ENCODE peak calls at places on chromosome 11, in eight cellular contexts. H is NB4; M is endothelial cell; W is naive thymus-derived CD8-positive, alpha-beta T cell; I is osteoblast; Z is thoracic aorta; G is iPS-NIHi11; Y is IMR-90. D is an unnamed sample.

GRCh38 chr11:10751581-10751940 is 515 bp downstream of the CTR9 start:
- DNase-seq in H (no peak), M (no peak), W (peak), I (peak), Z (no peak), G (no peak), Y (no peak), D (no peak)

GRCh38 chr11:69892986-69893555 is 73.9 kb upstream of the FGF3 start:
- DNase-seq in H (no peak), M (no peak), W (no peak), I (no peak), Z (no peak), G (no peak), Y (no peak), D (no peak)

GRCh38 chr11:134110252-134110651 is 41.4 kb downstream of the JAM3 start:
- DNase-seq in H (no peak), M (no peak), W (no peak), I (no peak), Z (no peak), G (no peak), Y (no peak), D (no peak)

GRCh38 chr11:67268036-67268683 is 1.9 kb downstream of the GRK2 start:
- DNase-seq in H (peak), M (no peak), W (peak), I (peak), Z (no peak), G (no peak), Y (no peak), D (peak)

GRCh38 chr11:132623496-132623895 is 908.8 kb downstream of the OPCML start:
- DNase-seq in H (no peak), M (no peak), W (no peak), I (no peak), Z (no peak), G (no peak), Y (no peak), D (no peak)

GRCh38 chr11:122342089-122342749 is 226.2 kb upstream of the BLID start:
- DNase-seq in H (peak), M (no peak), W (no peak), I (no peak), Z (no peak), G (no peak), Y (peak), D (no peak)

GRCh38 chr11:48122246-48122645 is 94.4 kb upstream of the OR4B1 start:
- DNase-seq in H (no peak), M (no peak), W (no peak), I (no peak), Z (no peak), G (no peak), Y (no peak), D (no peak)

GRCh38 chr11:95833378-95833777 is 43.1 kb downstream of the CEP57 start:
- DNase-seq in H (no peak), M (no peak), W (no peak), I (no peak), Z (no peak), G (no peak), Y (no peak), D (no peak)

GRCh38 chr11:120775986-120776682 is 247.8 kb upstream of the TBCEL start:
- DNase-seq in H (no peak), M (no peak), W (no peak), I (no peak), Z (no peak), G (peak), Y (no peak), D (no peak)

GRCh38 chr11:31863170-31863929 is 52.2 kb upstream of the PAX6 start:
- DNase-seq in H (no peak), M (no peak), W (no peak), I (no peak), Z (no peak), G (peak), Y (no peak), D (no peak)

GRCh38 chr11:122663056-122663740 is 7.7 kb downstream of the UBASH3B start:
- DNase-seq in H (no peak), M (no peak), W (no peak), I (no peak), Z (no peak), G (no peak), Y (no peak), D (no peak)

GRCh38 chr11:67523556-67524479 is 572 bp upstream of the CABP2 start:
- DNase-seq in H (no peak), M (no peak), W (no peak), I (peak), Z (no peak), G (no peak), Y (no peak), D (no peak)

GRCh38 chr11:17601206-17602075 is 54.4 kb downstream of the OTOG start:
- DNase-seq in H (no peak), M (no peak), W (no peak), I (peak), Z (no peak), G (peak), Y (no peak), D (no peak)

GRCh38 chr11:128036556-128037093 is 550.7 kb downstream of the ETS1 start:
- DNase-seq in H (no peak), M (no peak), W (no peak), I (no peak), Z (no peak), G (no peak), Y (peak), D (no peak)

GRCh38 chr11:73252577-73253191 is 19.5 kb upstream of the P2RY6 start:
- DNase-seq in H (peak), M (no peak), W (peak), I (no peak), Z (no peak), G (peak), Y (no peak), D (no peak)

GRCh38 chr11:75700940-75701339 is 16.7 kb upstream of the MOGAT2 start:
- DNase-seq in H (no peak), M (no peak), W (no peak), I (no peak), Z (no peak), G (no peak), Y (no peak), D (no peak)

GRCh38 chr11:58905716-58906547 is 33.4 kb upstream of the GLYATL1 start:
- DNase-seq in H (no peak), M (peak), W (no peak), I (peak), Z (no peak), G (peak), Y (peak), D (no peak)

GRCh38 chr11:122748968-122749687 is 89.2 kb upstream of the CRTAM start:
- DNase-seq in H (peak), M (no peak), W (peak), I (peak), Z (no peak), G (no peak), Y (peak), D (no peak)

GRCh38 chr11:102332611-102332994 is 14.4 kb upstream of the BIRC2 start:
- DNase-seq in H (no peak), M (no peak), W (no peak), I (no peak), Z (no peak), G (no peak), Y (no peak), D (no peak)

GRCh38 chr11:110951609-110952008 is 239.4 kb upstream of the ARHGAP20 start:
- DNase-seq in H (no peak), M (no peak), W (no peak), I (no peak), Z (no peak), G (no peak), Y (no peak), D (no peak)

GRCh38 chr11:129346916-129347315 is 28.7 kb upstream of the BARX2 start:
- DNase-seq in H (no peak), M (no peak), W (no peak), I (no peak), Z (no peak), G (no peak), Y (no peak), D (no peak)

GRCh38 chr11:41461057-41461681 is 1.7 kb upstream of the LRRC4C start:
- DNase-seq in H (peak), M (no peak), W (peak), I (no peak), Z (no peak), G (no peak), Y (no peak), D (no peak)

GRCh38 chr11:125025968-125026367 is 37.1 kb upstream of the SLC37A2 start:
- DNase-seq in H (no peak), M (no peak), W (no peak), I (no peak), Z (no peak), G (no peak), Y (no peak), D (no peak)

GRCh38 chr11:45892856-45893255 is 7.4 kb downstream of the MAPK8IP1 start:
- DNase-seq in H (no peak), M (no peak), W (no peak), I (peak), Z (no peak), G (no peak), Y (no peak), D (no peak)

GRCh38 chr11:1890856-1891830 is 552 bp downstream of the PRR33 start:
- DNase-seq in H (peak), M (no peak), W (no peak), I (peak), Z (no peak), G (peak), Y (no peak), D (no peak)

GRCh38 chr11:22456993-22457748 is 119.0 kb downstream of the SLC17A6 start:
- DNase-seq in H (no peak), M (no peak), W (no peak), I (no peak), Z (no peak), G (no peak), Y (no peak), D (no peak)

GRCh38 chr11:130849215-130849568 is 67.1 kb downstream of the SNX19 start:
- DNase-seq in H (no peak), M (no peak), W (no peak), I (peak), Z (no peak), G (no peak), Y (peak), D (no peak)

GRCh38 chr11:118565062-118565461 is 669 bp downstream of the IFT46 start:
- DNase-seq in H (no peak), M (no peak), W (no peak), I (peak), Z (peak), G (no peak), Y (no peak), D (no peak)

GRCh38 chr11:70191495-70192140 is 11.5 kb upstream of the FADD start:
- DNase-seq in H (peak), M (peak), W (peak), I (peak), Z (no peak), G (peak), Y (peak), D (peak)

GRCh38 chr11:108498046-108498815 is at the start of gene POGLUT3:
- DNase-seq in H (peak), M (peak), W (peak), I (peak), Z (no peak), G (peak), Y (peak), D (peak)

GRCh38 chr11:125263268-125263790 is 98.8 kb downstream of the PKNOX2 start:
- DNase-seq in H (no peak), M (peak), W (no peak), I (peak), Z (peak), G (peak), Y (peak), D (no peak)

GRCh38 chr11:130413383-130414106 is 14.9 kb downstream of the ADAMTS8 start:
- DNase-seq in H (no peak), M (no peak), W (no peak), I (peak), Z (no peak), G (no peak), Y (peak), D (no peak)

GRCh38 chr11:119316729-119317591 is at the start of gene MCAM:
- DNase-seq in H (peak), M (peak), W (no peak), I (peak), Z (no peak), G (peak), Y (peak), D (no peak)

GRCh38 chr11:70111269-70112016 is 33.3 kb downstream of the ANO1 start:
- DNase-seq in H (peak), M (no peak), W (no peak), I (peak), Z (no peak), G (peak), Y (peak), D (no peak)

D was measured in effector CD8-positive, alpha-beta T cell.